ENCODE peak calls at places on chromosome 12, in six cellular contexts. D is tibial artery; A is lung; J is heart left ventricle; X is CD8-positive, alpha-beta T cell; Y is ovary. L is an unnamed sample.

GRCh38 chr12:50221228-50222008 is 54.2 kb upstream of the CERS5 start:
- DNase-seq in A (no peak), D (no peak), Y (no peak), X (no peak), J (no peak), L (no peak)

GRCh38 chr12:94806617-94807016 is 156.3 kb upstream of the TMCC3 start:
- DNase-seq in D (no peak), J (no peak), X (no peak), Y (no peak), A (no peak), L (no peak)

GRCh38 chr12:66388512-66388911 is 86.2 kb downstream of the HELB start:
- DNase-seq in X (no peak), J (no peak), Y (no peak), A (no peak), D (no peak), L (no peak)

GRCh38 chr12:114314974-114315720 is 90.8 kb downstream of the TBX5 start:
- DNase-seq in D (no peak), X (no peak), J (no peak), A (no peak), Y (no peak), L (no peak)

GRCh38 chr12:84599539-84599938 is 313.1 kb downstream of the SLC6A15 start:
- DNase-seq in D (no peak), J (no peak), X (no peak), A (no peak), Y (no peak), L (peak)

GRCh38 chr12:120485914-120486881 is 9.7 kb upstream of the DYNLL1 start:
- DNase-seq in D (no peak), X (no peak), Y (no peak), J (no peak), A (no peak), L (no peak)

GRCh38 chr12:26621932-26622331 is 211.1 kb downstream of the ITPR2 start:
- DNase-seq in J (no peak), D (no peak), A (no peak), X (no peak), Y (no peak), L (no peak)

GRCh38 chr12:107536613-107537012 is 149.0 kb upstream of the PWP1 start:
- DNase-seq in D (no peak), J (no peak), Y (no peak), X (no peak), A (no peak), L (no peak)

GRCh38 chr12:89316705-89317139 is 35.6 kb downstream of the DUSP6 start:
- DNase-seq in J (no peak), A (no peak), D (no peak), X (no peak), Y (no peak), L (no peak)

GRCh38 chr12:15846887-15847286 is 35.3 kb upstream of the STRAP start:
- DNase-seq in Y (no peak), D (peak), J (peak), X (no peak), A (no peak), L (no peak)

GRCh38 chr12:116432321-116432750 is 126.8 kb upstream of the MAP1LC3B2 start:
- DNase-seq in X (no peak), Y (no peak), D (no peak), A (peak), J (no peak), L (no peak)

GRCh38 chr12:6552140-6552551 is 3.7 kb downstream of the IFFO1 start:
- DNase-seq in A (no peak), Y (no peak), X (no peak), D (peak), J (peak), L (no peak)

GRCh38 chr12:19288603-19289244 is 150.6 kb upstream of the AEBP2 start:
- DNase-seq in D (no peak), J (no peak), A (no peak), Y (no peak), X (no peak), L (peak)

GRCh38 chr12:19284658-19285057 is 154.6 kb upstream of the AEBP2 start:
- DNase-seq in A (no peak), J (no peak), X (no peak), D (no peak), Y (no peak), L (no peak)

GRCh38 chr12:19285793-19286448 is 153.4 kb upstream of the AEBP2 start:
- DNase-seq in X (no peak), D (no peak), J (no peak), A (no peak), Y (no peak), L (no peak)

GRCh38 chr12:19287302-19287701 is 152.0 kb upstream of the AEBP2 start:
- DNase-seq in Y (no peak), D (no peak), A (no peak), J (no peak), X (no peak), L (no peak)

GRCh38 chr12:19288161-19288560 is 151.1 kb upstream of the AEBP2 start:
- DNase-seq in D (no peak), A (no peak), Y (no peak), X (no peak), J (no peak), L (no peak)
- H3K27ac ChIP-seq in D (no peak), A (no peak), Y (no peak), X (no peak), J (no peak), L (no peak)

DNA sequence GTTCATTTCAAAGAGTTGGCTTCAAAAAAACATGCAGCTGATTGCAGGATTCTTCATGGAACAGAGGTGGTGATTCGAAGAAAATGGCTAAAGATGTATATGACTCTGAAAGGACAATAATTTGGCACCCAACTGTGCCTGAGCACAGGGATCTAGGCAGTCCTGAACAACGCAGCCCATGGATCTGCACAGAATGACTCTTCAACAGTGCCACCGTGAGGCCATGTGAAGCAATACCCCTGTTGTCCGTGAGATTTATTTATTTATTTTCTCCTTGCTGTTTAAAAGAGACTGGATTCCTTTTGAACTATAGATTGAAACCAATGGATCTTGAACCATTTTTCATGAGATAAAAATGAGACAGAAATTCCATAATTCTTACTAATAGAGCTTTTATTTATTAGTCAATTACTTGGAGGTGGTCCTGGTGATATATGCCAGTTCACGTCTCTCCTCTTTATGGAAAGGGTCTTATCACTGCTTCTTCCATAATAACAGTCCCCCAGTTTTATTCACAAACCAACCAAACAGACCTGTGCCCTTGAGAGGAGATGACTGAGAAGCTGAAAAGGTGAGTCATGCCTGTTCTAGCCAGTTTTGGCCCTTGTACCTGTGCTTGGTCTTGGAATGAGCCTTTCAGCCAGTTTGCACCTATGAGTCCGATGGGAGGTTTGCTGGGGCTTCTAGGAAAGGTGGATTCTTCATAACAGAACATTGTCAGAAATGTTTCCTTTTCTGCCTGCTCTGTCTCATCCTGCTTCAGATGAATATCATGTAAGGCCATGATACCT is 1598.3 kb downstream of the AACS start:
- DNase-seq in J (no peak), D (no peak), A (no peak), Y (no peak), X (no peak), L (no peak)
- TF ChIP-seq CTCF in J (no peak), D (no peak), A (no peak), Y (no peak), X (no peak), L (no peak)

GRCh38 chr12:124498870-124499753 is 68.3 kb downstream of the NCOR2 start:
- DNase-seq in J (no peak), A (no peak), X (no peak), Y (no peak), D (no peak), L (no peak)

GRCh38 chr12:124499873-124500231 is 67.6 kb downstream of the NCOR2 start:
- DNase-seq in Y (no peak), A (no peak), X (no peak), J (no peak), D (no peak), L (no peak)

GRCh38 chr12:124497658-124498057 is 69.8 kb downstream of the NCOR2 start:
- DNase-seq in A (no peak), X (no peak), Y (no peak), D (peak), J (peak), L (peak)

GRCh38 chr12:124497039-124497438 is 70.4 kb downstream of the NCOR2 start:
- DNase-seq in J (no peak), Y (no peak), A (no peak), D (no peak), X (no peak), L (no peak)

GRCh38 chr12:124498178-124498869 is 69.1 kb downstream of the NCOR2 start:
- DNase-seq in X (no peak), Y (no peak), J (no peak), D (no peak), A (no peak), L (no peak)
- H3K27ac ChIP-seq in X (no peak), Y (peak), J (peak), D (peak), A (peak), L (peak)

GRCh38 chr12:93524386-93525133 is 47.9 kb upstream of the SOCS2 start:
- DNase-seq in Y (no peak), A (no peak), J (no peak), X (no peak), D (no peak), L (no peak)
- TF ChIP-seq CTCF in Y (no peak), A (no peak), J (no peak), X (no peak), D (no peak), L (no peak)

GRCh38 chr12:124837958-124838803 is 25.5 kb downstream of the SCARB1 start:
- DNase-seq in J (peak), X (no peak), A (peak), D (peak), Y (peak), L (peak)
- H3K27ac ChIP-seq in J (peak), X (no peak), A (no peak), D (no peak), Y (peak), L (peak)

GRCh38 chr12:40312982-40313576 is 88.3 kb downstream of the LRRK2 start:
- DNase-seq in Y (no peak), X (no peak), D (no peak), A (no peak), J (no peak), L (peak)
- TF ChIP-seq CTCF in Y (peak), X (no peak), D (peak), A (no peak), J (peak), L (peak)

GRCh38 chr12:57227315-57228115 is 2.0 kb upstream of the SHMT2 start:
- DNase-seq in X (no peak), D (no peak), Y (no peak), A (no peak), J (no peak), L (no peak)

GRCh38 chr12:57231276-57232021 is 1.9 kb downstream of the SHMT2 start:
- DNase-seq in X (no peak), Y (no peak), A (no peak), D (no peak), J (no peak), L (no peak)

GRCh38 chr12:57230381-57231155 is 1.1 kb downstream of the SHMT2 start:
- DNase-seq in D (no peak), X (no peak), Y (no peak), A (no peak), J (no peak), L (no peak)

GRCh38 chr12:57229041-57229633 is 374 bp upstream of the SHMT2 start:
- DNase-seq in D (no peak), A (no peak), X (no peak), Y (no peak), J (no peak), L (no peak)

DNA sequence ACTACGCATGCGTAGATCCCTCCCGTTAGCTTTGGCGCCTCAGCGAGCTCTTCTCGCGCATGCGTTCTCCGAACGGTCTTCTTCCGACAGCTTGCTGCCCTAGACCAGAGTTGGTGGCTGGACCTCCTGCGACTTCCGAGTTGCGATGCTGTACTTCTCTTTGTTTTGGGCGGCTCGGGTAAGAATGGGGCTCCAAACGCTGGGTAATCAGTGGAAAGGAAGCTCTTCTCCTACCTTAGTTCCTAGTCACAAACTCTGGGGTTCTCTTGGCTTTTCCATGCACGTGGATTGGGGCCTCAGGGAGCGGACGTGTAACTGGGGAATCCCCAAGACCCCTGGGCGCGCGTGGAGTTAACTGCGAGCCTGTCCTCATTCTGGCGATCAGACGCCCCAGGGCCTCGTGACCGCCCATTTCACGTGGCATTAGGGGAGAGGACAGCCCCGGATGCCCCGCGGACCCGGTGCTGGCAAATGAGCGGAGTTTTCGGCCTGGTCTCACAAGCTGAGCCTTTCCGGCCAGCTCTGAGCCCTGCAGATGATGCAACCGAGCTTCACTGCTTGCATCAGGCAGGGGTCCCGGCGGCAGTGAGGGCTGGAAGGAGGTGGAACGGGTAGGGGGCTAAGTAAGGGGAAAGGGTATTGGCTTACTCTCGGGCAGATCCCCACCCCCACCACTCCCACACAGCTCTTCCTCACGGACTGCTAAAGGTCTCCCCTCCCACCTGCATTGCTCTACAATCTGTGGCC is at the start of gene SHMT2:
- DNase-seq in A (peak), D (peak), Y (peak), X (peak), J (peak), L (peak)
- H3K27ac ChIP-seq in A (peak), D (peak), Y (no peak), X (peak), J (peak), L (peak)

GRCh38 chr12:43728117-43728516 is 30.5 kb downstream of the PUS7L start:
- DNase-seq in D (no peak), X (no peak), J (no peak), Y (no peak), A (no peak), L (no peak)
- TF ChIP-seq CTCF in D (no peak), X (peak), J (peak), Y (no peak), A (no peak), L (peak)

L was measured in RWPE1.